ENCODE peak calls at places on chromosome 1, in four cellular contexts. U is RPMI7951; W is kidney glomerular epithelial cell; K is stimulated activated CD8-positive, alpha-beta memory T cell treated with anti-CD3 and anti-CD28 coated beads, Interleukin-4, amount 100 ng/mL, for 24 hours. Z is an unnamed sample.

GRCh38 chr1:209766051-209766450 is 10.2 kb downstream of the TRAF3IP3 start:
- DNase-seq in U (no peak), W (no peak), K (no peak), Z (no peak)

GRCh38 chr1:90045853-90046563 is 51.1 kb downstream of the ZNF326 start:
- DNase-seq in U (peak), W (peak), K (no peak), Z (peak)

GRCh38 chr1:2174348-2175054 is 20.1 kb downstream of the FAAP20 start:
- DNase-seq in U (peak), W (no peak), K (no peak), Z (peak)

GRCh38 chr1:180887841-180888240 is 24.9 kb upstream of the KIAA1614 start:
- DNase-seq in U (no peak), W (no peak), K (no peak), Z (no peak)

GRCh38 chr1:147641695-147642592 is 28.4 kb downstream of the ACP6 start:
- DNase-seq in U (peak), W (peak), K (no peak), Z (peak)

GRCh38 chr1:31581821-31582810 is 5.8 kb downstream of the TINAGL1 start:
- DNase-seq in U (no peak), W (peak), K (no peak), Z (no peak)

GRCh38 chr1:7172804-7173203 is 387.6 kb downstream of the CAMTA1 start:
- DNase-seq in U (no peak), W (peak), K (no peak), Z (no peak)

GRCh38 chr1:240092301-240093119 is 827 bp downstream of the FMN2 start:
- DNase-seq in U (peak), W (peak), K (no peak), Z (peak)

GRCh38 chr1:54581621-54582035 is 33.6 kb downstream of the ACOT11 start:
- DNase-seq in U (peak), W (peak), K (no peak), Z (no peak)

GRCh38 chr1:80218112-80218511 is 1211.6 kb upstream of the ADGRL4 start:
- DNase-seq in U (no peak), W (peak), K (no peak), Z (peak)

GRCh38 chr1:214439352-214440119 is 111.9 kb downstream of the PTPN14 start:
- DNase-seq in U (peak), W (peak), K (no peak), Z (peak)

GRCh38 chr1:81044708-81045107 is 756.0 kb upstream of the ADGRL2 start:
- DNase-seq in U (no peak), W (no peak), K (no peak), Z (no peak)

GRCh38 chr1:59716551-59717231 is 98.1 kb upstream of the HOOK1 start:
- DNase-seq in U (no peak), W (no peak), K (no peak), Z (no peak)

GRCh38 chr1:64488862-64489261 is 18.9 kb downstream of the CACHD1 start:
- DNase-seq in U (no peak), W (no peak), K (no peak), Z (no peak)

GRCh38 chr1:41418868-41419583 is 57.8 kb downstream of the FOXO6 start:
- DNase-seq in U (peak), W (peak), K (no peak), Z (no peak)

GRCh38 chr1:108877858-108878257 is 1.1 kb downstream of the GPSM2 start:
- DNase-seq in U (peak), W (peak), K (no peak), Z (no peak)

GRCh38 chr1:93702102-93702827 is 20.6 kb upstream of the BCAR3 start:
- DNase-seq in U (peak), W (peak), K (no peak), Z (no peak)

GRCh38 chr1:38804062-38804886 is 55.3 kb downstream of the RRAGC start:
- DNase-seq in U (no peak), W (no peak), K (no peak), Z (no peak)

GRCh38 chr1:245370905-245371581 is 216.3 kb downstream of the KIF26B start:
- DNase-seq in U (no peak), W (peak), K (no peak), Z (no peak)

GRCh38 chr1:234699795-234700665 is 90.1 kb upstream of the IRF2BP2 start:
- DNase-seq in U (peak), W (peak), K (no peak), Z (no peak)

GRCh38 chr1:62508187-62508758 is 71.4 kb downstream of the USP1 start:
- DNase-seq in U (peak), W (peak), K (no peak), Z (peak)

GRCh38 chr1:156104861-156105546 is 9.5 kb upstream of the LMNA start:
- DNase-seq in U (no peak), W (no peak), K (no peak), Z (no peak)

GRCh38 chr1:209383422-209383821 is 200.1 kb upstream of the CAMK1G start:
- DNase-seq in U (peak), W (no peak), K (no peak), Z (no peak)

GRCh38 chr1:236837897-236838296 is 42.8 kb downstream of the MTR start:
- DNase-seq in U (no peak), W (no peak), K (no peak), Z (no peak)

GRCh38 chr1:207579436-207579799 is 65.5 kb upstream of the CR1L start:
- DNase-seq in U (peak), W (peak), K (no peak), Z (peak)

GRCh38 chr1:236421850-236422516 is 27.9 kb downstream of the EDARADD start:
- DNase-seq in U (no peak), W (no peak), K (no peak), Z (no peak)

GRCh38 chr1:33045814-33046213 is 9.1 kb upstream of the AK2 start:
- DNase-seq in U (no peak), W (no peak), K (no peak), Z (no peak)

GRCh38 chr1:69982992-69983391 is 222.4 kb downstream of the LRRC40 start:
- DNase-seq in U (peak), W (peak), K (no peak), Z (no peak)

GRCh38 chr1:111561328-111561727 is 57.9 kb upstream of the ADORA3 start:
- DNase-seq in U (no peak), W (no peak), K (no peak), Z (no peak)

GRCh38 chr1:59509341-59509869 is 212.5 kb downstream of the FGGY start:
- DNase-seq in U (no peak), W (no peak), K (no peak), Z (no peak)

GRCh38 chr1:12296623-12297022 is 66.8 kb downstream of the VPS13D start:
- DNase-seq in U (peak), W (peak), K (no peak), Z (peak)

GRCh38 chr1:51499694-51500093 is 19.4 kb downstream of the EPS15 start:
- DNase-seq in U (no peak), W (no peak), K (no peak), Z (no peak)

GRCh38 chr1:228157381-228158126 is 7.8 kb downstream of the GJC2 start:
- DNase-seq in U (no peak), W (no peak), K (no peak), Z (no peak)

Z was measured in foreskin melanocyte.